ENCODE peak calls at places on chromosomes 12 and 14, in nine cellular contexts. One of them, this sample, is unnamed.

GRCh38 chr12:26848156-26848825 is 15.3 kb upstream of the ITPR2 start:
- DNase-seq in aorta: no peak
- DNase-seq in psoas muscle: no peak
- DNase-seq in epithelial cell of esophagus: peak
- DNase-seq in naive thymus-derived CD4-positive, alpha-beta T cell: no peak
- DNase-seq in right cardiac atrium: no peak
- DNase-seq in pancreas: no peak
- DNase-seq in foreskin fibroblast: peak
- DNase-seq in BJ: no peak
- DNase-seq in this sample: no peak

GRCh38 chr12:96487214-96487613 is 2.2 kb upstream of the CFAP54 start:
- DNase-seq in aorta: no peak
- DNase-seq in psoas muscle: no peak
- DNase-seq in epithelial cell of esophagus: peak
- DNase-seq in naive thymus-derived CD4-positive, alpha-beta T cell: no peak
- DNase-seq in right cardiac atrium: no peak
- DNase-seq in pancreas: no peak
- DNase-seq in foreskin fibroblast: peak
- DNase-seq in BJ: peak
- DNase-seq in this sample: no peak

GRCh38 chr12:70083677-70084020 is 159.6 kb upstream of the CNOT2 start:
- DNase-seq in aorta: no peak
- DNase-seq in psoas muscle: no peak
- DNase-seq in epithelial cell of esophagus: no peak
- DNase-seq in naive thymus-derived CD4-positive, alpha-beta T cell: no peak
- DNase-seq in right cardiac atrium: no peak
- DNase-seq in pancreas: no peak
- DNase-seq in foreskin fibroblast: no peak
- DNase-seq in BJ: no peak
- DNase-seq in this sample: no peak

GRCh38 chr12:32178341-32179010 is 71.8 kb downstream of the BICD1 start:
- DNase-seq in aorta: no peak
- DNase-seq in psoas muscle: no peak
- DNase-seq in epithelial cell of esophagus: no peak
- DNase-seq in naive thymus-derived CD4-positive, alpha-beta T cell: no peak
- DNase-seq in right cardiac atrium: no peak
- DNase-seq in pancreas: no peak
- DNase-seq in foreskin fibroblast: no peak
- DNase-seq in BJ: no peak
- DNase-seq in this sample: no peak

GRCh38 chr12:109288571-109288970 is 20.5 kb downstream of the FOXN4 start:
- DNase-seq in aorta: peak
- DNase-seq in psoas muscle: no peak
- DNase-seq in epithelial cell of esophagus: no peak
- DNase-seq in naive thymus-derived CD4-positive, alpha-beta T cell: no peak
- DNase-seq in right cardiac atrium: no peak
- DNase-seq in pancreas: no peak
- DNase-seq in foreskin fibroblast: no peak
- DNase-seq in BJ: no peak
- DNase-seq in this sample: no peak

GRCh38 chr12:5806376-5807089 is 138.5 kb downstream of the ANO2 start:
- DNase-seq in aorta: no peak
- DNase-seq in psoas muscle: no peak
- DNase-seq in epithelial cell of esophagus: no peak
- DNase-seq in naive thymus-derived CD4-positive, alpha-beta T cell: no peak
- DNase-seq in right cardiac atrium: no peak
- DNase-seq in pancreas: no peak
- DNase-seq in foreskin fibroblast: no peak
- DNase-seq in BJ: no peak
- DNase-seq in this sample: no peak

GRCh38 chr14:69326611-69327010 is 66.7 kb downstream of the GALNT16 start:
- DNase-seq in aorta: peak
- DNase-seq in psoas muscle: no peak
- DNase-seq in epithelial cell of esophagus: no peak
- DNase-seq in naive thymus-derived CD4-positive, alpha-beta T cell: no peak
- DNase-seq in right cardiac atrium: no peak
- DNase-seq in pancreas: no peak
- DNase-seq in foreskin fibroblast: no peak
- DNase-seq in BJ: no peak
- DNase-seq in this sample: no peak

GRCh38 chr12:6326316-6326959 is 15.4 kb downstream of the TNFRSF1A start:
- DNase-seq in aorta: no peak
- DNase-seq in psoas muscle: peak
- DNase-seq in epithelial cell of esophagus: no peak
- DNase-seq in naive thymus-derived CD4-positive, alpha-beta T cell: no peak
- DNase-seq in right cardiac atrium: no peak
- DNase-seq in pancreas: no peak
- DNase-seq in foreskin fibroblast: peak
- DNase-seq in BJ: no peak
- DNase-seq in this sample: no peak

GRCh38 chr12:114682101-114682919 is 1.7 kb downstream of the TBX3 start:
- DNase-seq in aorta: no peak
- DNase-seq in psoas muscle: no peak
- DNase-seq in epithelial cell of esophagus: no peak
- DNase-seq in naive thymus-derived CD4-positive, alpha-beta T cell: no peak
- DNase-seq in right cardiac atrium: no peak
- DNase-seq in pancreas: no peak
- DNase-seq in foreskin fibroblast: peak
- DNase-seq in BJ: no peak
- DNase-seq in this sample: no peak
- H3K4me3 ChIP-seq in aorta: peak
- H3K4me3 ChIP-seq in psoas muscle: peak
- H3K4me3 ChIP-seq in epithelial cell of esophagus: peak
- H3K4me3 ChIP-seq in naive thymus-derived CD4-positive, alpha-beta T cell: no peak
- H3K4me3 ChIP-seq in right cardiac atrium: peak
- H3K4me3 ChIP-seq in pancreas: peak
- H3K4me3 ChIP-seq in foreskin fibroblast: peak
- H3K4me3 ChIP-seq in BJ: peak
- H3K4me3 ChIP-seq in this sample: peak

DNA sequence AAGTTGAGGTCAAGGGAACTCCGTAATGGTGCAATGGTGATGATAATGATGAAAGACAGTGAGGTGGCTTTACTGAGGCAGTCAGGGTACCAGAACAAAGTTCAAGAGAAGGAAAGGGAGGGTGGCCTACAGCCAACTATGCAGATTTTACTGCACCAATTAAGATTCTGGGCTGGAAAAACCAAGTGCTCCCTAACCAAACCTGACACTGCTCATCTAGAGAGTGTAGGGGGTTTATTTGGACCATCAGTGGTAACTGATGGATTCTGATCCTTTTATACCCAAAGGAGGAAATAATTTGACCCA is 387 bp downstream of the LRRC9 start:
- DNase-seq in aorta: no peak
- DNase-seq in psoas muscle: no peak
- DNase-seq in epithelial cell of esophagus: no peak
- DNase-seq in naive thymus-derived CD4-positive, alpha-beta T cell: no peak
- DNase-seq in right cardiac atrium: no peak
- DNase-seq in pancreas: no peak
- DNase-seq in foreskin fibroblast: no peak
- DNase-seq in BJ: no peak
- DNase-seq in this sample: no peak
- H3K4me3 ChIP-seq in aorta: no peak
- H3K4me3 ChIP-seq in psoas muscle: no peak
- H3K4me3 ChIP-seq in epithelial cell of esophagus: no peak
- H3K4me3 ChIP-seq in naive thymus-derived CD4-positive, alpha-beta T cell: no peak
- H3K4me3 ChIP-seq in right cardiac atrium: no peak
- H3K4me3 ChIP-seq in pancreas: no peak
- H3K4me3 ChIP-seq in foreskin fibroblast: no peak
- H3K4me3 ChIP-seq in BJ: no peak
- H3K4me3 ChIP-seq in this sample: peak

GRCh38 chr12:122096014-122096413 is 17.5 kb downstream of the MLXIP start:
- DNase-seq in aorta: no peak
- DNase-seq in psoas muscle: no peak
- DNase-seq in epithelial cell of esophagus: no peak
- DNase-seq in naive thymus-derived CD4-positive, alpha-beta T cell: no peak
- DNase-seq in right cardiac atrium: no peak
- DNase-seq in pancreas: no peak
- DNase-seq in foreskin fibroblast: no peak
- DNase-seq in BJ: no peak
- DNase-seq in this sample: no peak
- H3K4me3 ChIP-seq in aorta: no peak
- H3K4me3 ChIP-seq in psoas muscle: peak
- H3K4me3 ChIP-seq in epithelial cell of esophagus: no peak
- H3K4me3 ChIP-seq in naive thymus-derived CD4-positive, alpha-beta T cell: no peak
- H3K4me3 ChIP-seq in right cardiac atrium: no peak
- H3K4me3 ChIP-seq in pancreas: no peak
- H3K4me3 ChIP-seq in foreskin fibroblast: no peak
- H3K4me3 ChIP-seq in BJ: no peak
- H3K4me3 ChIP-seq in this sample: no peak

GRCh38 chr14:52936437-52936836 is 14.4 kb downstream of the FERMT2 start:
- DNase-seq in aorta: no peak
- DNase-seq in psoas muscle: no peak
- DNase-seq in epithelial cell of esophagus: no peak
- DNase-seq in naive thymus-derived CD4-positive, alpha-beta T cell: no peak
- DNase-seq in right cardiac atrium: no peak
- DNase-seq in pancreas: no peak
- DNase-seq in foreskin fibroblast: no peak
- DNase-seq in BJ: no peak
- DNase-seq in this sample: no peak

GRCh38 chr14:52937306-52937705 is 13.5 kb downstream of the FERMT2 start:
- DNase-seq in aorta: no peak
- DNase-seq in psoas muscle: no peak
- DNase-seq in epithelial cell of esophagus: no peak
- DNase-seq in naive thymus-derived CD4-positive, alpha-beta T cell: no peak
- DNase-seq in right cardiac atrium: no peak
- DNase-seq in pancreas: no peak
- DNase-seq in foreskin fibroblast: no peak
- DNase-seq in BJ: no peak
- DNase-seq in this sample: no peak

GRCh38 chr14:52937869-52938268 is 13.0 kb downstream of the FERMT2 start:
- DNase-seq in aorta: no peak
- DNase-seq in psoas muscle: no peak
- DNase-seq in epithelial cell of esophagus: no peak
- DNase-seq in naive thymus-derived CD4-positive, alpha-beta T cell: no peak
- DNase-seq in right cardiac atrium: no peak
- DNase-seq in pancreas: no peak
- DNase-seq in foreskin fibroblast: no peak
- DNase-seq in BJ: no peak
- DNase-seq in this sample: no peak

GRCh38 chr14:52934762-52935161 is 16.1 kb downstream of the FERMT2 start:
- DNase-seq in aorta: no peak
- DNase-seq in psoas muscle: no peak
- DNase-seq in epithelial cell of esophagus: no peak
- DNase-seq in naive thymus-derived CD4-positive, alpha-beta T cell: no peak
- DNase-seq in right cardiac atrium: no peak
- DNase-seq in pancreas: no peak
- DNase-seq in foreskin fibroblast: no peak
- DNase-seq in BJ: no peak
- DNase-seq in this sample: no peak

DNA sequence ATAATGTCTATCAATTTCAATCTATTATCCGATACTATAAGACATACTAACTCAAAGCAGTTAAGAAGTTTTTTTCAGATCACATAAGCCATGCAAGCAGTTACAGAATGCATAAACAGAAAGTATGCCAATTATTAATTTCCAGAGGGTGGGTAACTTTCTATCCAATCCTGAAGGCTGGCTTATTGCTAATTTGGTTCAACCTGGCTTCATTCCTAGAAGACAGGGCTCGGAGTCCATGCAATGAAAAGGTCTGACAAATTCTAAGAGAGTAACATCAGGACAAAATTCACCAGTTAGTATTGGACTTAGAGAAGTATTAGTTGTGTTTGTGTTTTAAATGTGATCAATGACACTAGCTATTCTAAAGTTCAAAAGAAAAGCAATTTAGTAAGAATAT is 15.0 kb downstream of the FERMT2 start:
- DNase-seq in aorta: no peak
- DNase-seq in psoas muscle: no peak
- DNase-seq in epithelial cell of esophagus: no peak
- DNase-seq in naive thymus-derived CD4-positive, alpha-beta T cell: no peak
- DNase-seq in right cardiac atrium: no peak
- DNase-seq in pancreas: no peak
- DNase-seq in foreskin fibroblast: no peak
- DNase-seq in BJ: no peak
- DNase-seq in this sample: no peak
- H3K4me3 ChIP-seq in aorta: no peak
- H3K4me3 ChIP-seq in psoas muscle: no peak
- H3K4me3 ChIP-seq in epithelial cell of esophagus: no peak
- H3K4me3 ChIP-seq in naive thymus-derived CD4-positive, alpha-beta T cell: no peak
- H3K4me3 ChIP-seq in right cardiac atrium: no peak
- H3K4me3 ChIP-seq in pancreas: no peak
- H3K4me3 ChIP-seq in foreskin fibroblast: no peak
- H3K4me3 ChIP-seq in BJ: no peak
- H3K4me3 ChIP-seq in this sample: no peak

GRCh38 chr12:89650239-89650638 is 58.4 kb downstream of the ATP2B1 start:
- DNase-seq in aorta: no peak
- DNase-seq in psoas muscle: no peak
- DNase-seq in epithelial cell of esophagus: no peak
- DNase-seq in naive thymus-derived CD4-positive, alpha-beta T cell: no peak
- DNase-seq in right cardiac atrium: no peak
- DNase-seq in pancreas: no peak
- DNase-seq in foreskin fibroblast: no peak
- DNase-seq in BJ: no peak
- DNase-seq in this sample: no peak

GRCh38 chr12:89649139-89649538 is 59.5 kb downstream of the ATP2B1 start:
- DNase-seq in aorta: no peak
- DNase-seq in psoas muscle: no peak
- DNase-seq in epithelial cell of esophagus: no peak
- DNase-seq in naive thymus-derived CD4-positive, alpha-beta T cell: no peak
- DNase-seq in right cardiac atrium: no peak
- DNase-seq in pancreas: no peak
- DNase-seq in foreskin fibroblast: no peak
- DNase-seq in BJ: no peak
- DNase-seq in this sample: no peak

GRCh38 chr12:89651192-89651591 is 57.4 kb downstream of the ATP2B1 start:
- DNase-seq in aorta: no peak
- DNase-seq in psoas muscle: no peak
- DNase-seq in epithelial cell of esophagus: no peak
- DNase-seq in naive thymus-derived CD4-positive, alpha-beta T cell: no peak
- DNase-seq in right cardiac atrium: no peak
- DNase-seq in pancreas: no peak
- DNase-seq in foreskin fibroblast: no peak
- DNase-seq in BJ: no peak
- DNase-seq in this sample: no peak

GRCh38 chr12:89649820-89650219 is 58.8 kb downstream of the ATP2B1 start:
- DNase-seq in aorta: no peak
- DNase-seq in psoas muscle: no peak
- DNase-seq in epithelial cell of esophagus: no peak
- DNase-seq in naive thymus-derived CD4-positive, alpha-beta T cell: no peak
- DNase-seq in right cardiac atrium: no peak
- DNase-seq in pancreas: no peak
- DNase-seq in foreskin fibroblast: no peak
- DNase-seq in BJ: no peak
- DNase-seq in this sample: no peak

GRCh38 chr12:89648211-89648930 is 60.3 kb downstream of the ATP2B1 start:
- DNase-seq in aorta: no peak
- DNase-seq in psoas muscle: no peak
- DNase-seq in epithelial cell of esophagus: peak
- DNase-seq in naive thymus-derived CD4-positive, alpha-beta T cell: no peak
- DNase-seq in right cardiac atrium: no peak
- DNase-seq in pancreas: no peak
- DNase-seq in foreskin fibroblast: peak
- DNase-seq in BJ: no peak
- DNase-seq in this sample: no peak
- H3K4me3 ChIP-seq in aorta: no peak
- H3K4me3 ChIP-seq in psoas muscle: no peak
- H3K4me3 ChIP-seq in epithelial cell of esophagus: no peak
- H3K4me3 ChIP-seq in naive thymus-derived CD4-positive, alpha-beta T cell: no peak
- H3K4me3 ChIP-seq in right cardiac atrium: no peak
- H3K4me3 ChIP-seq in pancreas: no peak
- H3K4me3 ChIP-seq in foreskin fibroblast: no peak
- H3K4me3 ChIP-seq in BJ: no peak
- H3K4me3 ChIP-seq in this sample: no peak

This sample was measured in dorsolateral prefrontal cortex.